ENCODE peak calls at places on chromosomes 16 and 17, in ten cellular contexts. L, Y, F, D, X, P, H, U, V and G are unnamed samples.

GRCh38 chr16:89150090-89150835 is 21.3 kb upstream of the CDH15 start:
- DNase-seq in U (no peak), L (no peak), D (no peak), V (no peak), X (no peak), H (peak), F (peak), Y (no peak), P (no peak), G (no peak)

GRCh38 chr17:77768475-77768874 is 190.0 kb upstream of the TNRC6C start:
- DNase-seq in H (no peak), L (no peak), P (no peak), D (no peak), X (no peak), V (no peak), F (no peak), Y (peak), U (no peak), G (peak)

GRCh38 chr16:11256657-11257130 is 690 bp upstream of the SOCS1 start:
- DNase-seq in F (peak), P (peak), U (peak), H (peak), L (no peak), D (peak), V (peak), Y (peak), X (peak), G (peak)

GRCh38 chr16:28936784-28937155 is 5.0 kb downstream of the CD19 start:
- DNase-seq in H (no peak), L (no peak), P (no peak), U (no peak), F (no peak), D (no peak), X (no peak), V (no peak), Y (no peak), G (no peak)

GRCh38 chr17:21301593-21302550 is 17.4 kb downstream of the MAP2K3 start:
- DNase-seq in X (no peak), L (no peak), Y (no peak), F (no peak), H (no peak), D (no peak), V (no peak), P (no peak), U (no peak), G (no peak)

GRCh38 chr16:2149630-2150417 is 1.4 kb downstream of the RAB26 start:
- DNase-seq in L (no peak), F (no peak), V (peak), H (no peak), P (no peak), X (no peak), D (peak), U (no peak), Y (no peak), G (no peak)

GRCh38 chr17:77959216-77959925 is 868 bp downstream of the TNRC6C start:
- DNase-seq in F (peak), H (peak), X (no peak), Y (peak), U (no peak), L (peak), V (peak), D (no peak), P (peak), G (peak)

GRCh38 chr17:40023590-40024292 is 8.5 kb downstream of the CSF3 start:
- DNase-seq in D (peak), L (no peak), U (no peak), H (peak), X (no peak), F (no peak), V (no peak), P (no peak), Y (peak), G (no peak)

GRCh38 chr16:27378871-27379580 is 22.9 kb upstream of the IL21R start:
- DNase-seq in X (no peak), U (no peak), H (no peak), F (no peak), D (no peak), Y (no peak), V (peak), P (no peak), L (no peak), G (peak)

GRCh38 chr17:31052187-31052889 is 42.4 kb upstream of the NF1 start:
- DNase-seq in Y (peak), D (no peak), F (peak), V (no peak), L (no peak), X (peak), H (no peak), U (peak), P (no peak), G (peak)

GRCh38 chr17:76384987-76385891 is 830 bp downstream of the SPHK1 start:
- DNase-seq in H (peak), X (peak), P (peak), V (peak), U (peak), L (no peak), D (no peak), F (peak), Y (peak), G (peak)

GRCh38 chr17:74210191-74211140 is 2.9 kb upstream of the TTYH2 start:
- DNase-seq in Y (peak), L (peak), V (peak), H (peak), D (peak), X (peak), P (peak), F (peak), U (peak), G (peak)

GRCh38 chr16:10558746-10559641 is 21.4 kb downstream of the EMP2 start:
- DNase-seq in P (no peak), U (no peak), L (no peak), D (peak), Y (no peak), X (no peak), V (no peak), H (peak), F (no peak), G (peak)

GRCh38 chr17:47697948-47698711 is 4.2 kb downstream of the TBKBP1 start:
- DNase-seq in H (peak), D (no peak), L (no peak), F (no peak), P (no peak), X (no peak), Y (no peak), V (no peak), U (no peak), G (no peak)

GRCh38 chr17:61757168-61757567 is 106.2 kb downstream of the BRIP1 start:
- DNase-seq in U (no peak), P (no peak), X (no peak), Y (no peak), D (no peak), V (no peak), F (no peak), L (no peak), H (no peak), G (no peak)